ENCODE peak calls at places on chromosome 9, in nine cellular contexts. D, P, X, U, O, Q, S, N and C are unnamed samples.

GRCh38 chr9:21728781-21729180 is 73.7 kb upstream of the MTAP start:
- DNase-seq in D (no peak), P (no peak), X (no peak), U (peak; percentile 66), O (no peak), Q (no peak), S (no peak), N (no peak), C (no peak)

GRCh38 chr9:83505282-83505681 is 32.9 kb downstream of the FRMD3 start:
- DNase-seq in D (no peak), P (no peak), X (no peak), U (no peak), O (no peak), Q (no peak), S (no peak), N (no peak), C (no peak)

GRCh38 chr9:10614201-10614870 is 1.5 kb upstream of the PTPRD start:
- DNase-seq in D (no peak), P (no peak), X (no peak), U (peak; percentile 25), O (no peak), Q (no peak), S (no peak), N (no peak), C (no peak)

GRCh38 chr9:2560175-2560574 is 61.4 kb upstream of the VLDLR start:
- DNase-seq in D (no peak), P (no peak), X (peak; percentile 27), U (no peak), O (no peak), Q (no peak), S (no peak), N (no peak), C (no peak)

GRCh38 chr9:126343271-126343700 is 16.7 kb downstream of the MVB12B start:
- DNase-seq in D (no peak), P (no peak), X (no peak), U (no peak), O (no peak), Q (no peak), S (no peak), N (no peak), C (no peak)

GRCh38 chr9:127244609-127245601 is 19.7 kb upstream of the GARNL3 start:
- DNase-seq in D (peak; percentile 98), P (peak; percentile 96), X (peak; percentile 98), U (peak; percentile 88), O (peak; percentile 96), Q (no peak), S (peak; percentile 99), N (peak; percentile 91), C (peak; percentile 97)

GRCh38 chr9:105413486-105414068 is 34.3 kb upstream of the FSD1L start:
- DNase-seq in D (no peak), P (no peak), X (peak; percentile 28), U (peak; percentile 49), O (peak; percentile 36), Q (no peak), S (no peak), N (no peak), C (peak; percentile 69)

GRCh38 chr9:114233806-114234205 is 78.5 kb downstream of the COL27A1 start:
- DNase-seq in D (peak; percentile 76), P (no peak), X (no peak), U (no peak), O (no peak), Q (no peak), S (no peak), N (no peak), C (no peak)

GRCh38 chr9:108854094-108854493 is 1.7 kb downstream of the ACTL7B start:
- DNase-seq in D (no peak), P (no peak), X (no peak), U (no peak), O (no peak), Q (no peak), S (no peak), N (no peak), C (no peak)

GRCh38 chr9:108475813-108476212 is 380.0 kb downstream of the ACTL7B start:
- DNase-seq in D (no peak), P (no peak), X (no peak), U (no peak), O (no peak), Q (no peak), S (no peak), N (no peak), C (no peak)

GRCh38 chr9:86902606-86903460 is 44.5 kb downstream of the GAS1 start:
- DNase-seq in D (no peak), P (no peak), X (no peak), U (no peak), O (no peak), Q (no peak), S (no peak), N (no peak), C (no peak)

GRCh38 chr9:126625329-126626116 is 11.8 kb downstream of the LMX1B start:
- DNase-seq in D (no peak), P (no peak), X (no peak), U (no peak), O (no peak), Q (no peak), S (no peak), N (no peak), C (no peak)

DNA sequence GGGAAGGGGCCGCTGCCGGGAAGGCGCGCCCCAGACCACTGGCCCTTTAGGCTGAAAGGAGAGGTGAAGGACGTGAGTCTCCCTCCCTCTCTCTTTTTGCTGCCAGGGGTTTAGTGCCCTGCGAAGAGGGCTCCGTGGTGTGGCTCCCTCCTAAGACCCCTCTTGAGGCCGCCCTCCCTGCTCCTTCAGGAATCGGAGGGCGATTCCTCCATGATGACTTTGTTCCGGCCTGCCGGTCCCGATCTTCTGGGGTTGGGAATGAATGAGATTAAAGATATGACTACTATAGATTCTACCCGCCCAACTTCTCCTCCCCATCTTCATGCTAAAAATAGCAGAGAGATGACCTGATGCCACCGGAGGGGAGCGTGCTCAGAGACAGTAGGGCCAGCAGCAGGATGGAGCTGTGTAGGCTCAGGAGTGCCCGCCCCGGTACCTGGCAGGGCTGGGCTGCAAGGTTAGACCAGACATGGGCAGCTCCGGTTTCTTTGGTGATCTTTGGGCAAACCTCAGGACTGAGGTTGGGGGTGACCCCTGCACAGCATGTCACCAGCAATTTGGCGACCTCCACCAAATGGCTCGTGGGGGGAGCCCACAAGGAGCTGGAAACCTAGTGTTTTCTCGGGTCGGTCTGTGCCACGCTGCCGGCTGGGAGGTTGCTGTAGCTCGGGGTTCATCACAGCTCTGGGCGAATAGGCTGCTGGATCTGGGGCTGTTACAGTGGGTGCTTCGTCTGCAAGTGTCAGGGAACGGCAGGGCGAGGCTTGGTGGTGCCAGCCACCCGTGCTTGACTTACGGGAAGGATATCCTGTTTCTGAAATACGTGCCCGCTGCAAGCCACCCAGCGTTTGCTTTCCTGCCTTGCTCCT is 1.7 kb downstream of the OLFM1 start:
- DNase-seq in D (no peak), P (no peak), X (no peak), U (no peak), O (no peak), Q (no peak), S (no peak), N (no peak), C (no peak)
- H3K4me3 ChIP-seq in D (peak overlapping the region; percentile 57), P (no peak overlapping the region), X (no peak overlapping the region), U (no peak overlapping the region), O (no peak overlapping the region), Q (no peak overlapping the region), S (no peak overlapping the region), N (no peak overlapping the region), C (no peak overlapping the region)

GRCh38 chr9:133767008-133767407 is 28.9 kb upstream of the SARDH start:
- DNase-seq in D (no peak), P (no peak), X (no peak), U (no peak), O (no peak), Q (no peak), S (no peak), N (no peak), C (no peak)
- H3K36me3 ChIP-seq in D (peaks cover 22% of the 10 kb centered on the region), P (no peaks in the 10 kb centered on the region), X (peaks cover 15% of the 10 kb centered on the region), U (peaks cover 40% of the 10 kb centered on the region), O (peaks cover 10% of the 10 kb centered on the region), Q (no peaks in the 10 kb centered on the region), S (no peaks in the 10 kb centered on the region), N (no peaks in the 10 kb centered on the region), C (peaks cover 24% of the 10 kb centered on the region)

GRCh38 chr9:33223696-33224095 is 16.3 kb upstream of the SPINK4 start:
- DNase-seq in D (no peak), P (no peak), X (no peak), U (no peak), O (no peak), Q (no peak), S (no peak), N (no peak), C (no peak)
- H3K4me3 ChIP-seq in D (no peak overlapping the region), P (no peak overlapping the region), X (no peak overlapping the region), U (no peak overlapping the region), O (no peak overlapping the region), Q (no peak overlapping the region), S (no peak overlapping the region), N (no peak overlapping the region), C (no peak overlapping the region)

GRCh38 chr9:136412912-136413420 is 2.5 kb downstream of the PMPCA start:
- DNase-seq in D (no peak), P (no peak), X (no peak), U (no peak), O (no peak), Q (no peak), S (no peak), N (no peak), C (no peak)

GRCh38 chr9:136410500-136411287 is at the start of the genes ENTR1 and PMPCA:
- DNase-seq in D (peak; percentile 91), P (peak; percentile 95), X (peak; percentile 93), U (peak; percentile 75), O (peak; percentile 92), Q (peak; percentile 33), S (peak; percentile 99), N (peak; percentile 94), C (peak; percentile 94)

GRCh38 chr9:136407911-136408310 is 2.5 kb downstream of the ENTR1 start:
- DNase-seq in D (no peak), P (no peak), X (no peak), U (no peak), O (no peak), Q (no peak), S (no peak), N (no peak), C (no peak)

GRCh38 chr9:136411358-136411757 is 900 bp downstream of the PMPCA start:
- DNase-seq in D (no peak), P (no peak), X (no peak), U (no peak), O (no peak), Q (no peak), S (no peak), N (no peak), C (no peak)

DNA sequence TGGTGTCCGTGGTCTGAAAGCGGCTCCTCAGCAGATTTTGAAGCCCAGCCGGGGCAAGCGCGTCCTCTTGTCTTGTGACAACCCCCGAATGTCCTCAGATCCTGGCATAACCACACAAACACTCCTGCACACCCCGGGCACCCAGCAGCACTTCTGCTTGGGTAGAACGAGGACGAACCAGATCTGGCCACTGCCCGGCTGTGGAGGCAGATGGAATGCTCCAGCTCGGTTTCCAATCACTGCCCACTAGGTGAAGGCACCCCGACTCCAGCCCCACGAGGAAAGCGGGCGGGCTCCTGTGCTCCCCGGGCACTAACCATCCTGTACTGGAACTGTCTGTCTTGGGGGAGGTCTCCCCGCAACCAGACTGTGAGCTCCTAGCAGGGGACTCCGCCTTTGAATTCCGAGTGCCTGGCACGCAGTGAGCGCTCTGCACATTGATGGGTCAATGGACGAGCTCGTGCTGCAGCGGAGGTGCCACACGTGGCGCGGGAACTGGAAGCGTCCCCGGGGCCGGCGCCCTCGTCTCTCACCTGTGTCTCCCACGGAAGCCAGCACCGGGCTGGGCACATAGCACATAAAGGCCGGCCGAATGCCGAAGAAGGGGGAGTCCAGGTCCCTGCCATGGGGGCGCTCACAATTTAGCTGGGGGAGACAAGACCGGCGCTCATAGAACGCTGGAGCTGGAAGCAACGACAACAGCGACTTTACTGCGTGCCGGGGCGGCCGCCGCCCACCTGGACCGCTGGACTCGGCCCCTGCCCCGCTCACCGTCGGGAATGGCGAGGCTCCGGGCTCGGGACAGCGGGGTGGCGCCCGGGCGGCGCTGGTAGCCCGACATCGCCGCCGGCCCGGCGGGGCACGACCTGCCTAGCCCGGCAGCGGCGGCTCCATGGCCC is 608 bp downstream of the ENTR1 start:
- DNase-seq in D (peak; percentile 62), P (peak; percentile 33), X (peak; percentile 41), U (peak; percentile 7), O (peak; percentile 46), Q (no peak), S (no peak), N (peak; percentile 24), C (no peak)
- H3K36me3 ChIP-seq in D (peaks cover 49% of the 10 kb centered on the region), P (peaks cover 39% of the 10 kb centered on the region), X (peaks cover 16% of the 10 kb centered on the region), U (peaks cover 37% of the 10 kb centered on the region), O (peaks cover 18% of the 10 kb centered on the region), Q (peaks cover 11% of the 10 kb centered on the region), S (no peaks in the 10 kb centered on the region), N (peaks cover 4% of the 10 kb centered on the region), C (peaks cover 73% of the 10 kb centered on the region)